ENCODE peak calls at places on chromosome 18, in eight cellular contexts. R is 8988T; I is stimulated activated CD4-positive, alpha-beta T cell treated with anti-CD3 and anti-CD28 coated beads, Interleukin-12 subunit alpha, Interleukin-12 subunit beta, amount 100 ng/mL, for 4 hours; J is SW480; P is endodermal cell; X is fibroblast of pulmonary artery; O is activated naive CD4-positive, alpha-beta T cell treated with anti-CD3 and anti-CD28 coated beads for 36 hours; E is T-helper 2 cell. H is an unnamed sample.

GRCh38 chr18:25503567-25504081 is 151.7 kb upstream of the ZNF521 start:
- DNase-seq in R (no peak), I (no peak), J (peak; percentile 53), P (peak; percentile 73), X (peak; percentile 77), O (no peak), E (no peak), H (no peak)

GRCh38 chr18:26457611-26458350 is 90.6 kb downstream of the KCTD1 start:
- DNase-seq in R (peak; percentile 33), I (no peak), J (no peak), P (peak; percentile 94), X (no peak), O (no peak), E (no peak), H (no peak)

GRCh38 chr18:53941601-53942335 is 282.7 kb downstream of the MBD2 start:
- DNase-seq in R (no peak), I (no peak), J (no peak), P (no peak), X (peak; percentile 3), O (no peak), E (no peak), H (no peak)

GRCh38 chr18:33446604-33447003 is 6.1 kb upstream of the CCDC178 start:
- DNase-seq in R (no peak), I (no peak), J (no peak), P (no peak), X (no peak), O (no peak), E (no peak), H (no peak)

GRCh38 chr18:58887613-58887963 is 22.9 kb downstream of the ZNF532 start:
- DNase-seq in R (no peak), I (no peak), J (peak; percentile 84), P (peak; percentile 35), X (peak; percentile 79), O (peak; percentile 13), E (no peak), H (peak; percentile 30)

GRCh38 chr18:46067431-46068007 is 4.5 kb downstream of the PSTPIP2 start:
- DNase-seq in R (no peak), I (no peak), J (peak; percentile 74), P (no peak), X (peak; percentile 43), O (no peak), E (no peak), H (no peak)

GRCh38 chr18:49303376-49303775 is 157.1 kb downstream of the DYM start:
- DNase-seq in R (no peak), I (no peak), J (no peak), P (no peak), X (no peak), O (no peak), E (no peak), H (no peak)

GRCh38 chr18:13220326-13220991 is 1.9 kb downstream of the LDLRAD4 start:
- DNase-seq in R (no peak), I (no peak), J (no peak), P (peak; percentile 47), X (no peak), O (no peak), E (no peak), H (no peak)

GRCh38 chr18:68803371-68803770 is 5.5 kb downstream of the CCDC102B start:
- DNase-seq in R (no peak), I (no peak), J (no peak), P (no peak), X (peak; percentile 93), O (no peak), E (no peak), H (no peak)

GRCh38 chr18:37922162-37922561 is 356.6 kb upstream of the CELF4 start:
- DNase-seq in R (no peak), I (no peak), J (no peak), P (no peak), X (peak; percentile 8), O (no peak), E (no peak), H (no peak)

H was measured in activated B cell treated with CpG ODN at 0.5 μM for 24 hours.